ENCODE peak calls at places on chromosomes 7 and 10, in six cellular contexts. One of them, this sample, is unnamed.

GRCh38 chr7:122902751-122903495 is 16.7 kb upstream of the CADPS2 start:
- DNase-seq in PC-3: peak; percentile 67
- DNase-seq in HS-5: no peak
- DNase-seq in stimulated activated CD8-positive, alpha-beta memory T cell treated with anti-CD3 and anti-CD28 coated beads, Interleukin-7, amount 100 ng/mL, for 24 hours: no peak
- DNase-seq in activated B cell treated with CpG ODN at 0.5 μM for 24 hours: no peak
- DNase-seq in fibroblast of the conjunctiva: no peak
- DNase-seq in this sample: no peak

GRCh38 chr10:97812696-97813095 is 36.9 kb upstream of the GOLGA7B start:
- DNase-seq in PC-3: peak; percentile 27
- DNase-seq in HS-5: no peak
- DNase-seq in stimulated activated CD8-positive, alpha-beta memory T cell treated with anti-CD3 and anti-CD28 coated beads, Interleukin-7, amount 100 ng/mL, for 24 hours: no peak
- DNase-seq in activated B cell treated with CpG ODN at 0.5 μM for 24 hours: no peak
- DNase-seq in fibroblast of the conjunctiva: no peak
- DNase-seq in this sample: no peak

GRCh38 chr10:104617831-104618230 is 23.3 kb upstream of the SORCS3 start:
- DNase-seq in PC-3: no peak
- DNase-seq in HS-5: no peak
- DNase-seq in stimulated activated CD8-positive, alpha-beta memory T cell treated with anti-CD3 and anti-CD28 coated beads, Interleukin-7, amount 100 ng/mL, for 24 hours: no peak
- DNase-seq in activated B cell treated with CpG ODN at 0.5 μM for 24 hours: no peak
- DNase-seq in fibroblast of the conjunctiva: no peak
- DNase-seq in this sample: no peak

GRCh38 chr10:15348579-15348978 is 22.5 kb downstream of the FAM171A1 start:
- DNase-seq in PC-3: no peak
- DNase-seq in HS-5: no peak
- DNase-seq in stimulated activated CD8-positive, alpha-beta memory T cell treated with anti-CD3 and anti-CD28 coated beads, Interleukin-7, amount 100 ng/mL, for 24 hours: no peak
- DNase-seq in activated B cell treated with CpG ODN at 0.5 μM for 24 hours: no peak
- DNase-seq in fibroblast of the conjunctiva: no peak
- DNase-seq in this sample: no peak

GRCh38 chr10:21161647-21162046 is 264.5 kb upstream of the NEBL start:
- DNase-seq in PC-3: no peak
- DNase-seq in HS-5: no peak
- DNase-seq in stimulated activated CD8-positive, alpha-beta memory T cell treated with anti-CD3 and anti-CD28 coated beads, Interleukin-7, amount 100 ng/mL, for 24 hours: no peak
- DNase-seq in activated B cell treated with CpG ODN at 0.5 μM for 24 hours: no peak
- DNase-seq in fibroblast of the conjunctiva: no peak
- DNase-seq in this sample: no peak

GRCh38 chr7:47622946-47623640 is 41.2 kb upstream of the TNS3 start:
- DNase-seq in PC-3: peak; percentile 25
- DNase-seq in HS-5: peak; percentile 23
- DNase-seq in stimulated activated CD8-positive, alpha-beta memory T cell treated with anti-CD3 and anti-CD28 coated beads, Interleukin-7, amount 100 ng/mL, for 24 hours: no peak
- DNase-seq in activated B cell treated with CpG ODN at 0.5 μM for 24 hours: no peak
- DNase-seq in fibroblast of the conjunctiva: peak; percentile 93
- DNase-seq in this sample: peak; percentile 91

GRCh38 chr10:48336978-48337599 is 30.6 kb downstream of the MAPK8 start:
- DNase-seq in PC-3: no peak
- DNase-seq in HS-5: no peak
- DNase-seq in stimulated activated CD8-positive, alpha-beta memory T cell treated with anti-CD3 and anti-CD28 coated beads, Interleukin-7, amount 100 ng/mL, for 24 hours: no peak
- DNase-seq in activated B cell treated with CpG ODN at 0.5 μM for 24 hours: no peak
- DNase-seq in fibroblast of the conjunctiva: no peak
- DNase-seq in this sample: no peak

GRCh38 chr10:131888186-131888604 is 12.6 kb upstream of the PPP2R2D start:
- DNase-seq in PC-3: peak; percentile 88
- DNase-seq in HS-5: no peak
- DNase-seq in stimulated activated CD8-positive, alpha-beta memory T cell treated with anti-CD3 and anti-CD28 coated beads, Interleukin-7, amount 100 ng/mL, for 24 hours: no peak
- DNase-seq in activated B cell treated with CpG ODN at 0.5 μM for 24 hours: no peak
- DNase-seq in fibroblast of the conjunctiva: no peak
- DNase-seq in this sample: no peak

GRCh38 chr10:118692911-118693310 is 61.9 kb downstream of the CACUL1 start:
- DNase-seq in PC-3: peak; percentile 25
- DNase-seq in HS-5: peak; percentile 91
- DNase-seq in stimulated activated CD8-positive, alpha-beta memory T cell treated with anti-CD3 and anti-CD28 coated beads, Interleukin-7, amount 100 ng/mL, for 24 hours: no peak
- DNase-seq in activated B cell treated with CpG ODN at 0.5 μM for 24 hours: no peak
- DNase-seq in fibroblast of the conjunctiva: peak; percentile 88
- DNase-seq in this sample: peak; percentile 70

GRCh38 chr10:27998178-27998953 is 513 bp downstream of the ODAD2 start:
- DNase-seq in PC-3: peak; percentile 27
- DNase-seq in HS-5: no peak
- DNase-seq in stimulated activated CD8-positive, alpha-beta memory T cell treated with anti-CD3 and anti-CD28 coated beads, Interleukin-7, amount 100 ng/mL, for 24 hours: no peak
- DNase-seq in activated B cell treated with CpG ODN at 0.5 μM for 24 hours: no peak
- DNase-seq in fibroblast of the conjunctiva: peak; percentile 8
- DNase-seq in this sample: no peak

GRCh38 chr10:73159038-73159648 is 8.7 kb downstream of the ECD start:
- DNase-seq in PC-3: peak; percentile 97
- DNase-seq in HS-5: peak; percentile 19
- DNase-seq in stimulated activated CD8-positive, alpha-beta memory T cell treated with anti-CD3 and anti-CD28 coated beads, Interleukin-7, amount 100 ng/mL, for 24 hours: no peak
- DNase-seq in activated B cell treated with CpG ODN at 0.5 μM for 24 hours: peak; percentile 23
- DNase-seq in fibroblast of the conjunctiva: peak; percentile 31
- DNase-seq in this sample: peak; percentile 15

GRCh38 chr7:112573302-112574039 is 92.7 kb downstream of the LSMEM1 start:
- DNase-seq in PC-3: peak; percentile 25
- DNase-seq in HS-5: no peak
- DNase-seq in stimulated activated CD8-positive, alpha-beta memory T cell treated with anti-CD3 and anti-CD28 coated beads, Interleukin-7, amount 100 ng/mL, for 24 hours: no peak
- DNase-seq in activated B cell treated with CpG ODN at 0.5 μM for 24 hours: no peak
- DNase-seq in fibroblast of the conjunctiva: no peak
- DNase-seq in this sample: no peak

GRCh38 chr10:72086466-72087391 is 1.6 kb downstream of the SPOCK2 start:
- DNase-seq in PC-3: no peak
- DNase-seq in HS-5: no peak
- DNase-seq in stimulated activated CD8-positive, alpha-beta memory T cell treated with anti-CD3 and anti-CD28 coated beads, Interleukin-7, amount 100 ng/mL, for 24 hours: peak; percentile 27
- DNase-seq in activated B cell treated with CpG ODN at 0.5 μM for 24 hours: peak; percentile 55
- DNase-seq in fibroblast of the conjunctiva: no peak
- DNase-seq in this sample: no peak

GRCh38 chr10:132765435-132765834 is 20.5 kb downstream of the NKX6-2 start:
- DNase-seq in PC-3: no peak
- DNase-seq in HS-5: no peak
- DNase-seq in stimulated activated CD8-positive, alpha-beta memory T cell treated with anti-CD3 and anti-CD28 coated beads, Interleukin-7, amount 100 ng/mL, for 24 hours: no peak
- DNase-seq in activated B cell treated with CpG ODN at 0.5 μM for 24 hours: no peak
- DNase-seq in fibroblast of the conjunctiva: no peak
- DNase-seq in this sample: no peak

GRCh38 chr7:41984888-41985287 is 252.1 kb downstream of the GLI3 start:
- DNase-seq in PC-3: peak; percentile 37
- DNase-seq in HS-5: no peak
- DNase-seq in stimulated activated CD8-positive, alpha-beta memory T cell treated with anti-CD3 and anti-CD28 coated beads, Interleukin-7, amount 100 ng/mL, for 24 hours: no peak
- DNase-seq in activated B cell treated with CpG ODN at 0.5 μM for 24 hours: no peak
- DNase-seq in fibroblast of the conjunctiva: no peak
- DNase-seq in this sample: no peak

GRCh38 chr10:127990846-127991542 is 84.1 kb downstream of the PTPRE start:
- DNase-seq in PC-3: peak; percentile 53
- DNase-seq in HS-5: peak; percentile 80
- DNase-seq in stimulated activated CD8-positive, alpha-beta memory T cell treated with anti-CD3 and anti-CD28 coated beads, Interleukin-7, amount 100 ng/mL, for 24 hours: no peak
- DNase-seq in activated B cell treated with CpG ODN at 0.5 μM for 24 hours: no peak
- DNase-seq in fibroblast of the conjunctiva: no peak
- DNase-seq in this sample: no peak

GRCh38 chr7:92837214-92837749 is 909 bp upstream of the CDK6 start:
- DNase-seq in PC-3: peak; percentile 14
- DNase-seq in HS-5: no peak
- DNase-seq in stimulated activated CD8-positive, alpha-beta memory T cell treated with anti-CD3 and anti-CD28 coated beads, Interleukin-7, amount 100 ng/mL, for 24 hours: no peak
- DNase-seq in activated B cell treated with CpG ODN at 0.5 μM for 24 hours: no peak
- DNase-seq in fibroblast of the conjunctiva: no peak
- DNase-seq in this sample: no peak

GRCh38 chr10:114698271-114699185 is 40.5 kb upstream of the ABLIM1 start:
- DNase-seq in PC-3: no peak
- DNase-seq in HS-5: no peak
- DNase-seq in stimulated activated CD8-positive, alpha-beta memory T cell treated with anti-CD3 and anti-CD28 coated beads, Interleukin-7, amount 100 ng/mL, for 24 hours: no peak
- DNase-seq in activated B cell treated with CpG ODN at 0.5 μM for 24 hours: no peak
- DNase-seq in fibroblast of the conjunctiva: no peak
- DNase-seq in this sample: no peak

GRCh38 chr7:70582921-70583895 is 548.7 kb upstream of the GALNT17 start:
- DNase-seq in PC-3: no peak
- DNase-seq in HS-5: no peak
- DNase-seq in stimulated activated CD8-positive, alpha-beta memory T cell treated with anti-CD3 and anti-CD28 coated beads, Interleukin-7, amount 100 ng/mL, for 24 hours: no peak
- DNase-seq in activated B cell treated with CpG ODN at 0.5 μM for 24 hours: no peak
- DNase-seq in fibroblast of the conjunctiva: no peak
- DNase-seq in this sample: no peak

GRCh38 chr7:77409005-77409738 is 7.0 kb downstream of the GSAP start:
- DNase-seq in PC-3: peak; percentile 84
- DNase-seq in HS-5: no peak
- DNase-seq in stimulated activated CD8-positive, alpha-beta memory T cell treated with anti-CD3 and anti-CD28 coated beads, Interleukin-7, amount 100 ng/mL, for 24 hours: no peak
- DNase-seq in activated B cell treated with CpG ODN at 0.5 μM for 24 hours: no peak
- DNase-seq in fibroblast of the conjunctiva: no peak
- DNase-seq in this sample: no peak

GRCh38 chr7:104643587-104644217 is 315.3 kb downstream of the LHFPL3 start:
- DNase-seq in PC-3: peak; percentile 39
- DNase-seq in HS-5: no peak
- DNase-seq in stimulated activated CD8-positive, alpha-beta memory T cell treated with anti-CD3 and anti-CD28 coated beads, Interleukin-7, amount 100 ng/mL, for 24 hours: no peak
- DNase-seq in activated B cell treated with CpG ODN at 0.5 μM for 24 hours: no peak
- DNase-seq in fibroblast of the conjunctiva: no peak
- DNase-seq in this sample: no peak

GRCh38 chr10:113524120-113524519 is 28.7 kb upstream of the HABP2 start:
- DNase-seq in PC-3: no peak
- DNase-seq in HS-5: no peak
- DNase-seq in stimulated activated CD8-positive, alpha-beta memory T cell treated with anti-CD3 and anti-CD28 coated beads, Interleukin-7, amount 100 ng/mL, for 24 hours: no peak
- DNase-seq in activated B cell treated with CpG ODN at 0.5 μM for 24 hours: no peak
- DNase-seq in fibroblast of the conjunctiva: no peak
- DNase-seq in this sample: no peak

GRCh38 chr7:94195813-94196212 is 191.7 kb upstream of the BET1 start:
- DNase-seq in PC-3: no peak
- DNase-seq in HS-5: no peak
- DNase-seq in stimulated activated CD8-positive, alpha-beta memory T cell treated with anti-CD3 and anti-CD28 coated beads, Interleukin-7, amount 100 ng/mL, for 24 hours: no peak
- DNase-seq in activated B cell treated with CpG ODN at 0.5 μM for 24 hours: no peak
- DNase-seq in fibroblast of the conjunctiva: no peak
- DNase-seq in this sample: no peak

GRCh38 chr7:74480861-74481417 is 27.2 kb downstream of the GTF2IRD1 start:
- DNase-seq in PC-3: no peak
- DNase-seq in HS-5: no peak
- DNase-seq in stimulated activated CD8-positive, alpha-beta memory T cell treated with anti-CD3 and anti-CD28 coated beads, Interleukin-7, amount 100 ng/mL, for 24 hours: no peak
- DNase-seq in activated B cell treated with CpG ODN at 0.5 μM for 24 hours: no peak
- DNase-seq in fibroblast of the conjunctiva: peak; percentile 51
- DNase-seq in this sample: peak; percentile 11

GRCh38 chr10:49163741-49164140 is 24.4 kb downstream of the TMEM273 start:
- DNase-seq in PC-3: no peak
- DNase-seq in HS-5: no peak
- DNase-seq in stimulated activated CD8-positive, alpha-beta memory T cell treated with anti-CD3 and anti-CD28 coated beads, Interleukin-7, amount 100 ng/mL, for 24 hours: no peak
- DNase-seq in activated B cell treated with CpG ODN at 0.5 μM for 24 hours: no peak
- DNase-seq in fibroblast of the conjunctiva: no peak
- DNase-seq in this sample: peak; percentile 67

GRCh38 chr7:122442929-122443328 is 138.4 kb upstream of the FEZF1 start:
- DNase-seq in PC-3: no peak
- DNase-seq in HS-5: no peak
- DNase-seq in stimulated activated CD8-positive, alpha-beta memory T cell treated with anti-CD3 and anti-CD28 coated beads, Interleukin-7, amount 100 ng/mL, for 24 hours: no peak
- DNase-seq in activated B cell treated with CpG ODN at 0.5 μM for 24 hours: no peak
- DNase-seq in fibroblast of the conjunctiva: no peak
- DNase-seq in this sample: no peak

GRCh38 chr10:108385963-108386362 is 1221.5 kb upstream of the SORCS1 start:
- DNase-seq in PC-3: no peak
- DNase-seq in HS-5: no peak
- DNase-seq in stimulated activated CD8-positive, alpha-beta memory T cell treated with anti-CD3 and anti-CD28 coated beads, Interleukin-7, amount 100 ng/mL, for 24 hours: no peak
- DNase-seq in activated B cell treated with CpG ODN at 0.5 μM for 24 hours: no peak
- DNase-seq in fibroblast of the conjunctiva: no peak
- DNase-seq in this sample: no peak

GRCh38 chr7:44379366-44380178 is 54.2 kb upstream of the CAMK2B start:
- DNase-seq in PC-3: no peak
- DNase-seq in HS-5: no peak
- DNase-seq in stimulated activated CD8-positive, alpha-beta memory T cell treated with anti-CD3 and anti-CD28 coated beads, Interleukin-7, amount 100 ng/mL, for 24 hours: no peak
- DNase-seq in activated B cell treated with CpG ODN at 0.5 μM for 24 hours: no peak
- DNase-seq in fibroblast of the conjunctiva: no peak
- DNase-seq in this sample: no peak

GRCh38 chr7:8566016-8566415 is 132.6 kb downstream of the NXPH1 start:
- DNase-seq in PC-3: no peak
- DNase-seq in HS-5: no peak
- DNase-seq in stimulated activated CD8-positive, alpha-beta memory T cell treated with anti-CD3 and anti-CD28 coated beads, Interleukin-7, amount 100 ng/mL, for 24 hours: no peak
- DNase-seq in activated B cell treated with CpG ODN at 0.5 μM for 24 hours: no peak
- DNase-seq in fibroblast of the conjunctiva: no peak
- DNase-seq in this sample: no peak

GRCh38 chr7:20647051-20647450 is 31.6 kb downstream of the ABCB5 start:
- DNase-seq in PC-3: no peak
- DNase-seq in HS-5: no peak
- DNase-seq in stimulated activated CD8-positive, alpha-beta memory T cell treated with anti-CD3 and anti-CD28 coated beads, Interleukin-7, amount 100 ng/mL, for 24 hours: no peak
- DNase-seq in activated B cell treated with CpG ODN at 0.5 μM for 24 hours: no peak
- DNase-seq in fibroblast of the conjunctiva: no peak
- DNase-seq in this sample: no peak

GRCh38 chr10:131230166-131230565 is 81.4 kb downstream of the TCERG1L start:
- DNase-seq in PC-3: no peak
- DNase-seq in HS-5: no peak
- DNase-seq in stimulated activated CD8-positive, alpha-beta memory T cell treated with anti-CD3 and anti-CD28 coated beads, Interleukin-7, amount 100 ng/mL, for 24 hours: no peak
- DNase-seq in activated B cell treated with CpG ODN at 0.5 μM for 24 hours: no peak
- DNase-seq in fibroblast of the conjunctiva: no peak
- DNase-seq in this sample: no peak

GRCh38 chr7:144473908-144474307 is 70.4 kb upstream of the NOBOX start:
- DNase-seq in PC-3: no peak
- DNase-seq in HS-5: no peak
- DNase-seq in stimulated activated CD8-positive, alpha-beta memory T cell treated with anti-CD3 and anti-CD28 coated beads, Interleukin-7, amount 100 ng/mL, for 24 hours: no peak
- DNase-seq in activated B cell treated with CpG ODN at 0.5 μM for 24 hours: no peak
- DNase-seq in fibroblast of the conjunctiva: no peak
- DNase-seq in this sample: no peak

GRCh38 chr7:28830831-28831230 is 127.3 kb downstream of the TRIL start:
- DNase-seq in PC-3: no peak
- DNase-seq in HS-5: no peak
- DNase-seq in stimulated activated CD8-positive, alpha-beta memory T cell treated with anti-CD3 and anti-CD28 coated beads, Interleukin-7, amount 100 ng/mL, for 24 hours: no peak
- DNase-seq in activated B cell treated with CpG ODN at 0.5 μM for 24 hours: no peak
- DNase-seq in fibroblast of the conjunctiva: no peak
- DNase-seq in this sample: no peak

GRCh38 chr7:30237271-30237695 is 47.1 kb upstream of the ZNRF2 start:
- DNase-seq in PC-3: no peak
- DNase-seq in HS-5: no peak
- DNase-seq in stimulated activated CD8-positive, alpha-beta memory T cell treated with anti-CD3 and anti-CD28 coated beads, Interleukin-7, amount 100 ng/mL, for 24 hours: no peak
- DNase-seq in activated B cell treated with CpG ODN at 0.5 μM for 24 hours: no peak
- DNase-seq in fibroblast of the conjunctiva: no peak
- DNase-seq in this sample: no peak

GRCh38 chr7:107961399-107961798 is 41.6 kb downstream of the LAMB1 start:
- DNase-seq in PC-3: no peak
- DNase-seq in HS-5: no peak
- DNase-seq in stimulated activated CD8-positive, alpha-beta memory T cell treated with anti-CD3 and anti-CD28 coated beads, Interleukin-7, amount 100 ng/mL, for 24 hours: no peak
- DNase-seq in activated B cell treated with CpG ODN at 0.5 μM for 24 hours: no peak
- DNase-seq in fibroblast of the conjunctiva: no peak
- DNase-seq in this sample: no peak

GRCh38 chr7:17526621-17527020 is 228.2 kb downstream of the AHR start:
- DNase-seq in PC-3: no peak
- DNase-seq in HS-5: no peak
- DNase-seq in stimulated activated CD8-positive, alpha-beta memory T cell treated with anti-CD3 and anti-CD28 coated beads, Interleukin-7, amount 100 ng/mL, for 24 hours: no peak
- DNase-seq in activated B cell treated with CpG ODN at 0.5 μM for 24 hours: no peak
- DNase-seq in fibroblast of the conjunctiva: no peak
- DNase-seq in this sample: no peak

GRCh38 chr7:144391823-144392255 is 11.7 kb downstream of the NOBOX start:
- DNase-seq in PC-3: peak; percentile 74
- DNase-seq in HS-5: peak; percentile 14
- DNase-seq in stimulated activated CD8-positive, alpha-beta memory T cell treated with anti-CD3 and anti-CD28 coated beads, Interleukin-7, amount 100 ng/mL, for 24 hours: no peak
- DNase-seq in activated B cell treated with CpG ODN at 0.5 μM for 24 hours: no peak
- DNase-seq in fibroblast of the conjunctiva: peak; percentile 46
- DNase-seq in this sample: peak; percentile 6

This sample was measured in AG04450.